ENCODE peak calls at places on chromosomes 16 and 17, in six cellular contexts. L is kidney epithelial cell, N is mesothelial cell of epicardium, V is nephron progenitor cell, S is RWPE1, G is IMR-90. Q is an unnamed sample.
A peak's percentile ranks its signal among the peaks of the same experiment; 100 is the strongest.

GRCh38 chr16:48617711-48618148 is 7.8 kb upstream of the N4BP1 start:
- DNase-seq in G (peak; percentile 63), S (no peak), N (no peak), V (no peak), L (no peak), Q (no peak)

GRCh38 chr17:38605852-38606645 is at the start of gene SRCIN1:
- DNase-seq in L (no peak), S (no peak), G (peak; percentile 2), V (peak; percentile 72), N (no peak), Q (peak; percentile 67)

GRCh38 chr17:50272711-50273653 is 1.3 kb upstream of the TMEM92 start:
- DNase-seq in V (peak; percentile 93), L (no peak), G (peak; percentile 27), S (peak; percentile 46), N (peak; percentile 79), Q (peak; percentile 79)

GRCh38 chr17:42818379-42818778 is 5.7 kb downstream of the BECN1 start:
- DNase-seq in G (peak; percentile 33), V (no peak), N (no peak), S (no peak), L (no peak), Q (no peak)

GRCh38 chr16:47198180-47198575 is 54.4 kb upstream of the NETO2 start:
- DNase-seq in S (no peak), L (no peak), V (no peak), G (no peak), N (no peak), Q (no peak)

GRCh38 chr16:2145843-2146242 is 2.6 kb upstream of the RAB26 start:
- DNase-seq in L (no peak), S (no peak), N (no peak), G (no peak), V (no peak), Q (no peak)

GRCh38 chr17:7774037-7774659 is 56.6 kb downstream of the DNAH2 start:
- DNase-seq in G (peak; percentile 78), N (no peak), L (no peak), V (no peak), S (no peak), Q (no peak)

GRCh38 chr17:38656959-38657823 is 17.6 kb downstream of the EPOP start:
- DNase-seq in G (no peak), S (no peak), N (no peak), L (no peak), V (no peak), Q (no peak)

GRCh38 chr17:83150369-83151055 is 71.1 kb downstream of the METRNL start:
- DNase-seq in V (no peak), S (no peak), G (no peak), N (no peak), L (no peak), Q (no peak)

GRCh38 chr16:21117567-21117966 is 33.1 kb downstream of the DNAH3 start:
- DNase-seq in S (no peak), N (no peak), G (no peak), L (no peak), V (no peak), Q (no peak)

GRCh38 chr17:43365356-43365755 is 33.4 kb upstream of the ARL4D start:
- DNase-seq in L (no peak), N (no peak), G (no peak), S (no peak), V (no peak), Q (no peak)

GRCh38 chr17:66975614-66976378 is 11.3 kb downstream of the CACNG4 start:
- DNase-seq in V (no peak), S (peak; percentile 71), L (no peak), G (no peak), N (no peak), Q (no peak)

GRCh38 chr17:12085076-12085949 is 64.6 kb downstream of the MAP2K4 start:
- DNase-seq in N (no peak), G (no peak), L (no peak), S (no peak), V (no peak), Q (no peak)

GRCh38 chr17:43211480-43212402 is at the start of gene TMEM106A:
- DNase-seq in G (peak; percentile 85), S (peak; percentile 95), V (peak; percentile 68), L (peak; percentile 49), N (peak; percentile 66), Q (peak; percentile 36)

GRCh38 chr16:53968896-53969295 is 264.9 kb downstream of the FTO start:
- DNase-seq in L (no peak), G (peak; percentile 37), S (no peak), V (no peak), N (no peak), Q (no peak)

GRCh38 chr16:49637511-49637910 is 218.4 kb downstream of the ZNF423 start:
- DNase-seq in N (no peak), G (no peak), L (no peak), V (no peak), S (no peak), Q (no peak)

GRCh38 chr16:49638696-49639629 is 216.9 kb downstream of the ZNF423 start:
- DNase-seq in L (no peak), V (peak; percentile 36), G (peak; percentile 12), S (no peak), N (no peak), Q (no peak)

GRCh38 chr16:49639739-49640388 is 216.0 kb downstream of the ZNF423 start:
- DNase-seq in N (no peak), G (peak; percentile 77), V (peak; percentile 76), L (no peak), S (no peak), Q (peak; percentile 61)

GRCh38 chr16:49636608-49637007 is 219.3 kb downstream of the ZNF423 start:
- DNase-seq in V (no peak), N (no peak), S (no peak), L (no peak), G (no peak), Q (no peak)

DNA sequence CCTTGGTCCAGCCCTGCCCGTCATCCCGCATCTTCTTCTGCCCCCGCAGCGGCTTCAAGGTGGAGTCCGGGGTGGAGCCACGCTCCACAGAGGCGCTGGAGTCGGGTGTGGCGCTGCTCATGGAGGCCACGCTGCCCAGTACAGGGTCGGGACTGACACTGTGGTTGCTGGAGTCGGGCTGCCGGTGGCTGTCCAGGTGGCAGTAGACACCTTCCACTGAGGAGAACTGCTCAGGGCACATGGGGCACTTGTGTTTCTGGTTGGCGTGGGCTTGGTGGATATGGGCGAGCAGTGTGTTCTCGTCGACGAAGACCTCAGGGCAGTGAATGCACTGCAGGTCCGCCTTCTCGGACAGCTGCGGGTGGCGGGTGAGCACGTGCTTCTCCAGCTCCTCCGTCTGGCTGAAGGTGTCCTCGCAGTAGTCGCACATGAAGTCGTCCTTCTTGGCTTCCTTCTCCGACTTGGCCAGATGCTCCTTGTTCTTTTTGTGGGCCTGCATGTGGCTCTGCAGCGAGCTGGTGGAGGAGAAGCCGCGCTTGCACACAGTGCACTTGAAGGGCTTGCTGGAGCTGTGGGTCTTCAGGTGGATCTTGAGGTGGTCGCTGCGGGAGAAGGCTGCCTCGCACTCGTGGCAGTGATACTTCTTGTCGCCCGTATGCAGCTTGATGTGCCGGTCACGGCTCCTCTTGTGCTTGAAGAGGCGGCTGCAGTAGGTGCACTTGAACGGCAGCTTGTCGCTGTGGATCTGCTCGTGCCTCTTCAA is 217.8 kb downstream of the ZNF423 start:
- DNase-seq in G (no peak), S (no peak), L (no peak), V (no peak), N (no peak), Q (no peak)
- TF ChIP-seq CTCF in G (no peak), S (no peak), L (no peak), V (no peak), N (no peak), Q (no peak)

DNA sequence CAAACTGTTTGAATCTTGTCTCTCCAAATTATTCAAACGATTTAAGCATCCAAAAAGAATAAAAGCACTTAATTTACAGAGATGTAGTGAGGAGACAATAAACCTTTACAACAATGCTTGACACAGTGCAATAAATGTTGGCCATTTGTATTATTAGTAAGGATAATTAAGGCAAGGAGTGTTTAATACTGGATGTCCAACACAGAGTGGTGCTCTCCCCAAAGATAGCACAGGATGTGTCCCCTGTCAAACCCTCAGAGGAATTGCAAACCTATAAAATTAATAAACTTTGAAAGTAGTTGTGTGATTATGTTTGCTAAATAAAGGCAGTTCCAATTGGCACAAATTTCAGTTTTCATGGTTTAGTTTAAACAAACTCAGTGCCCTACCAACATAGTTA is 253.0 kb upstream of the AXIN2 start:
- DNase-seq in G (no peak), L (no peak), V (no peak), S (no peak), N (no peak), Q (no peak)
- TF ChIP-seq CTCF in G (no peak), L (no peak), V (no peak), S (no peak), N (no peak), Q (no peak)

GRCh38 chr16:67336646-67337045 is 10.0 kb downstream of the LRRC36 start:
- DNase-seq in V (no peak), S (no peak), G (no peak), N (no peak), L (no peak), Q (no peak)

GRCh38 chr16:67336111-67336510 is 9.5 kb downstream of the LRRC36 start:
- DNase-seq in V (no peak), G (no peak), L (no peak), S (no peak), N (no peak), Q (no peak)

GRCh38 chr16:67341250-67341649 is 14.6 kb downstream of the LRRC36 start:
- DNase-seq in S (no peak), G (no peak), L (no peak), N (no peak), V (no peak), Q (no peak)

GRCh38 chr16:67342616-67343015 is 16.0 kb downstream of the LRRC36 start:
- DNase-seq in L (no peak), N (no peak), G (no peak), S (no peak), V (no peak), Q (no peak)

GRCh38 chr16:67339453-67339852 is 12.8 kb downstream of the LRRC36 start:
- DNase-seq in S (no peak), L (no peak), N (no peak), G (peak; percentile 60), V (no peak), Q (no peak)
- TF ChIP-seq CTCF in S (no peak), L (no peak), N (no peak), G (peak; percentile 52), V (no peak), Q (no peak)

GRCh38 chr17:40069751-40070643 is 7.2 kb downstream of the THRA start:
- DNase-seq in L (no peak), S (peak; percentile 42), G (peak; percentile 46), N (no peak), V (no peak), Q (no peak)
- TF ChIP-seq CTCF in L (peak; percentile 25), S (no peak), G (peak; percentile 47), N (no peak), V (no peak), Q (peak; percentile 37)

GRCh38 chr17:58537266-58537665 is 22.8 kb upstream of the MTMR4 start:
- DNase-seq in S (no peak), V (no peak), N (no peak), L (no peak), G (no peak), Q (no peak)

GRCh38 chr17:58536541-58536940 is 22.1 kb upstream of the MTMR4 start:
- DNase-seq in S (no peak), V (no peak), L (no peak), N (no peak), G (no peak), Q (no peak)

GRCh38 chr17:58538801-58539410 is 24.5 kb upstream of the MTMR4 start:
- DNase-seq in N (no peak), G (no peak), S (no peak), V (no peak), L (no peak), Q (no peak)

GRCh38 chr17:58539703-58540102 is 25.3 kb upstream of the MTMR4 start:
- DNase-seq in G (no peak), S (no peak), L (no peak), N (no peak), V (no peak), Q (no peak)

GRCh38 chr17:58541249-58541648 is 26.8 kb upstream of the MTMR4 start:
- DNase-seq in S (no peak), L (no peak), V (no peak), N (no peak), G (no peak), Q (no peak)
- TF ChIP-seq CTCF in S (no peak), L (peak; percentile 24), V (peak; percentile 15), N (no peak), G (peak; percentile 13), Q (peak; percentile 43)